ENCODE peak calls at places on chromosomes 6 and 20, in eight cellular contexts. Q is fibroblast of lung, W is colonic mucosa, I is mucosa of descending colon, S is breast epithelium, K is fibroblast of pulmonary artery, P is astrocyte, A is neural progenitor cell. G is an unnamed sample.

GRCh38 chr6:55176958-55177357 is 2.6 kb downstream of the HCRTR2 start:
- DNase-seq in Q (peak), W (no peak), I (no peak), S (no peak), K (peak), P (peak), A (peak), G (no peak)

GRCh38 chr6:11188161-11188915 is 44.1 kb downstream of the NEDD9 start:
- DNase-seq in Q (no peak), W (peak), I (peak), S (no peak), K (no peak), P (no peak), A (no peak), G (no peak)

GRCh38 chr20:5680227-5680626 is 70.0 kb upstream of the SHLD1 start:
- DNase-seq in Q (no peak), W (no peak), I (no peak), S (no peak), K (no peak), P (no peak), A (no peak), G (no peak)

GRCh38 chr6:52990342-52990741 is 4.7 kb downstream of the GSTA4 start:
- DNase-seq in Q (peak), W (peak), I (peak), S (no peak), K (no peak), P (peak), A (no peak), G (no peak)

GRCh38 chr20:4819901-4820300 is 98.2 kb downstream of the PRND start:
- DNase-seq in Q (no peak), W (no peak), I (no peak), S (no peak), K (no peak), P (no peak), A (no peak), G (no peak)

GRCh38 chr6:13741358-13741757 is 29.7 kb upstream of the RANBP9 start:
- DNase-seq in Q (no peak), W (no peak), I (no peak), S (no peak), K (no peak), P (no peak), A (no peak), G (no peak)

GRCh38 chr20:4713401-4713800 is 8.3 kb upstream of the PRND start:
- DNase-seq in Q (peak), W (no peak), I (no peak), S (no peak), K (no peak), P (peak), A (no peak), G (no peak)

GRCh38 chr20:15902493-15902892 is 670.8 kb downstream of the KIF16B start:
- DNase-seq in Q (no peak), W (no peak), I (no peak), S (no peak), K (no peak), P (no peak), A (peak), G (no peak)

GRCh38 chr20:8787090-8787489 is 281.8 kb upstream of the PLCB4 start:
- DNase-seq in Q (no peak), W (peak), I (peak), S (no peak), K (no peak), P (no peak), A (no peak), G (no peak)

GRCh38 chr6:71248306-71248705 is 40.3 kb upstream of the OGFRL1 start:
- DNase-seq in Q (peak), W (no peak), I (no peak), S (no peak), K (peak), P (peak), A (no peak), G (peak)

GRCh38 chr20:49418832-49419231 is 63.6 kb downstream of the KCNB1 start:
- DNase-seq in Q (no peak), W (no peak), I (no peak), S (no peak), K (no peak), P (no peak), A (no peak), G (no peak)

GRCh38 chr6:49549691-49550412 is 616 bp upstream of the C6orf141 start:
- DNase-seq in Q (no peak), W (no peak), I (no peak), S (no peak), K (no peak), P (no peak), A (peak), G (no peak)

GRCh38 chr6:154156135-154156948 is 117.3 kb downstream of the OPRM1 start:
- DNase-seq in Q (peak), W (peak), I (peak), S (peak), K (peak), P (peak), A (peak), G (peak)

GRCh38 chr6:7402746-7403145 is 13.1 kb downstream of the RIOK1 start:
- DNase-seq in Q (no peak), W (no peak), I (no peak), S (no peak), K (no peak), P (no peak), A (no peak), G (no peak)

GRCh38 chr6:145733770-145734169 is 1.6 kb downstream of the EPM2A start:
- DNase-seq in Q (peak), W (no peak), I (peak), S (no peak), K (no peak), P (no peak), A (peak), G (no peak)

GRCh38 chr6:111985202-111985731 is 68.6 kb upstream of the CCN6 start:
- DNase-seq in Q (peak), W (no peak), I (no peak), S (no peak), K (peak), P (peak), A (no peak), G (peak)

GRCh38 chr6:140857734-140858380 is 1274.9 kb upstream of the GJE1 start:
- DNase-seq in Q (peak), W (no peak), I (no peak), S (no peak), K (peak), P (peak), A (no peak), G (peak)

GRCh38 chr6:167995731-167996151 is 1.7 kb upstream of the KIF25 start:
- DNase-seq in Q (no peak), W (no peak), I (no peak), S (no peak), K (no peak), P (no peak), A (no peak), G (no peak)

GRCh38 chr6:26003102-26003694 is 40.6 kb downstream of the TRIM38 start:
- DNase-seq in Q (peak), W (peak), I (peak), S (no peak), K (peak), P (peak), A (peak), G (no peak)

GRCh38 chr6:76792394-76792793 is 670.9 kb downstream of the HTR1B start:
- DNase-seq in Q (no peak), W (no peak), I (no peak), S (no peak), K (peak), P (no peak), A (no peak), G (no peak)

GRCh38 chr6:142322504-142323198 is 20.8 kb downstream of the ADGRG6 start:
- DNase-seq in Q (no peak), W (no peak), I (no peak), S (no peak), K (no peak), P (no peak), A (no peak), G (no peak)

GRCh38 chr20:63553251-63553932 is 567 bp upstream of the FNDC11 start:
- DNase-seq in Q (peak), W (peak), I (peak), S (peak), K (peak), P (peak), A (peak), G (peak)

GRCh38 chr6:165889636-165890403 is 226.8 kb upstream of the PDE10A start:
- DNase-seq in Q (peak), W (no peak), I (peak), S (no peak), K (peak), P (peak), A (peak), G (no peak)

GRCh38 chr6:55664581-55665223 is 85.7 kb upstream of the HMGCLL1 start:
- DNase-seq in Q (no peak), W (no peak), I (no peak), S (no peak), K (no peak), P (no peak), A (no peak), G (no peak)

GRCh38 chr6:99512033-99512432 is 3.2 kb downstream of the USP45 start:
- DNase-seq in Q (peak), W (no peak), I (no peak), S (no peak), K (peak), P (peak), A (no peak), G (no peak)

GRCh38 chr6:48826884-48827701 is 636.0 kb downstream of the MMUT start:
- DNase-seq in Q (peak), W (peak), I (peak), S (no peak), K (peak), P (peak), A (no peak), G (peak)

GRCh38 chr6:121791396-121792315 is 356.2 kb downstream of the GJA1 start:
- DNase-seq in Q (no peak), W (no peak), I (no peak), S (no peak), K (peak), P (no peak), A (peak), G (peak)

GRCh38 chr6:156902782-156903181 is 125.6 kb downstream of the ARID1B start:
- DNase-seq in Q (no peak), W (no peak), I (no peak), S (no peak), K (no peak), P (no peak), A (no peak), G (no peak)

GRCh38 chr20:46060301-46060881 is 29.4 kb downstream of the NCOA5 start:
- DNase-seq in Q (no peak), W (no peak), I (no peak), S (no peak), K (peak), P (no peak), A (no peak), G (no peak)

GRCh38 chr20:46058656-46059281 is 29.8 kb downstream of the SLC12A5 start:
- DNase-seq in Q (no peak), W (no peak), I (no peak), S (no peak), K (no peak), P (no peak), A (peak), G (no peak)

GRCh38 chr20:46056970-46057855 is 28.2 kb downstream of the SLC12A5 start:
- DNase-seq in Q (peak), W (peak), I (peak), S (no peak), K (peak), P (peak), A (peak), G (no peak)

GRCh38 chr20:46056027-46056833 is 27.2 kb downstream of the SLC12A5 start:
- DNase-seq in Q (no peak), W (no peak), I (no peak), S (no peak), K (no peak), P (no peak), A (no peak), G (no peak)

GRCh38 chr20:46057856-46058655 is 29.0 kb downstream of the SLC12A5 start:
- DNase-seq in Q (peak), W (peak), I (peak), S (no peak), K (peak), P (peak), A (peak), G (no peak)
- TF ChIP-seq CTCF in Q (peak), W (no peak), I (no peak), S (no peak), K (peak), P (peak), A (peak), G (peak)

GRCh38 chr20:38017959-38018358 is 15.3 kb downstream of the TTI1 start:
- DNase-seq in Q (no peak), W (no peak), I (no peak), S (no peak), K (no peak), P (no peak), A (no peak), G (no peak)

GRCh38 chr20:38008233-38008944 is 24.9 kb downstream of the TTI1 start:
- DNase-seq in Q (no peak), W (no peak), I (no peak), S (no peak), K (no peak), P (no peak), A (no peak), G (no peak)

GRCh38 chr20:38012332-38012731 is 20.9 kb downstream of the TTI1 start:
- DNase-seq in Q (no peak), W (no peak), I (no peak), S (no peak), K (no peak), P (no peak), A (no peak), G (no peak)

GRCh38 chr20:38018385-38018784 is 14.9 kb downstream of the TTI1 start:
- DNase-seq in Q (no peak), W (no peak), I (no peak), S (no peak), K (no peak), P (no peak), A (no peak), G (no peak)

DNA sequence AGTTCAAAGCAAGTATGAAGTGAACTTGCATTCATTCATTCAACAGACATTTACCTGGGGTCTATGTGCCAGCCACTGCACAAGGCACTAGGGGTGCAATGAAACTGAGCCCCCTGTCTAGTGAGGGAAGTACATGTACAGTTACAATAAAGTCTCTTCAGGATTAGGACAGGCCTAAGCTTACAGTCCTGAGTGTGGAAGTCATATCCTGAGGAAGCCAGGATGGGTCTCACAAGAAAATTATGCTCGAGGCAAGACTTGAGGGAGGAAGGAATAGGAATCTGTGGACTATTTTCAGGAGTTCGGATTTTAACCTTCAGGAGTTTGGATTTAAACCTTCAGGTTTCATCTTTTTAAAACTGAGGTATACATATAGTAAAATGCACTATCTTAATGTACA is 19.4 kb downstream of the TTI1 start:
- DNase-seq in Q (no peak), W (no peak), I (no peak), S (no peak), K (no peak), P (no peak), A (no peak), G (no peak)
- H3K4me3 ChIP-seq in Q (no peak), W (no peak), I (no peak), S (no peak), K (no peak), P (no peak), A (no peak), G (no peak)

GRCh38 chr6:110181131-110182027 is 1.2 kb downstream of the CDC40 start:
- DNase-seq in Q (no peak), W (no peak), I (no peak), S (no peak), K (peak), P (no peak), A (no peak), G (no peak)

GRCh38 chr6:110183292-110183691 is 3.1 kb downstream of the CDC40 start:
- DNase-seq in Q (no peak), W (no peak), I (no peak), S (no peak), K (no peak), P (no peak), A (no peak), G (no peak)

GRCh38 chr6:110178626-110179405 is 654 bp downstream of the WASF1 start:
- DNase-seq in Q (peak), W (peak), I (peak), S (peak), K (peak), P (peak), A (peak), G (peak)

GRCh38 chr6:110180228-110181008 is at the start of gene CDC40:
- DNase-seq in Q (no peak), W (peak), I (peak), S (peak), K (no peak), P (no peak), A (peak), G (no peak)

DNA sequence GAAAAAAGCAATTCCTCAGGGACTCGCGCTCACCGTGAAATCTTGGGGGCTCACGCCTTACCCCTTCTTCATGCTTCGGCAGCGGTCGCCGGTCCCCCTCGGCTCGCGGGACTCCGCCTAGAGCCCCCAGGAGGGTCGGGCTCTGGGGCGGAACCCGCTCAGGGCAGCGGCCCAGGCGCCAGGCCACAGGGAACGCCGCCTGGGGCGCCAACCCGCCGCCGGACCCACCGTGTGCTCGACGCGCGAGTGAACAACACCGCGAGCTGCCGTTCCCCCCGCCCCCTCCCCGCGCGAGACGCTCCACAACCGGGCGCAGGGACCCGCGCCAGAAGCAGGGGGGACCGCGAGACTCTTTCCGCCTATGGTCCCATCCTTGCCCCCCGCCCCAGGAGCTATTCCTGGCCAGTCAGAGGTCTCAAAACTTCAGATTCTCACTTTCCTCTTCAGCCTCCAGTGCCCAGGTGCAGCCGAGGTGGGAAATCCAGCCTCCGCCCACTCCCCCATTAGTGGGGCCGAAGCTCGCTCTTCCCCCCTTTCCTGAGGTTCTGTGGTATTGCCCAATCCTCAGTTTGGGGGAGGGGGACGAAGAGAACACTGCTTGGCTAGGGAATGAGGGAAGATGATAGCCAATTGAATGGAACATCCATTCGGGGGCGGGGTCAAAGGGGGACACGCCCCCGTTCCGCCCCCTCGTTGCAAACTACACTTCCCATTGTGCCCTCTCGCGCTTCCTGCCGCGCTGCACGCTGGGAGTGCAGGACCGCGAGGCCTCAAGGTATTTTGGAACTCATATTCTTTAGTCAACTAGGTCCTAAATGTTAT is at the start of gene WASF1:
- DNase-seq in Q (peak), W (peak), I (peak), S (peak), K (peak), P (peak), A (peak), G (peak)
- TF ChIP-seq CTCF in Q (no peak), W (no peak), I (no peak), S (no peak), K (no peak), P (no peak), A (no peak), G (no peak)

GRCh38 chr6:4368649-4369048 is 233.3 kb upstream of the ECI2 start:
- DNase-seq in Q (no peak), W (no peak), I (no peak), S (no peak), K (no peak), P (no peak), A (no peak), G (no peak)
- H3K4me3 ChIP-seq in Q (no peak), W (no peak), I (no peak), S (no peak), K (no peak), P (no peak), A (no peak), G (no peak)

DNA sequence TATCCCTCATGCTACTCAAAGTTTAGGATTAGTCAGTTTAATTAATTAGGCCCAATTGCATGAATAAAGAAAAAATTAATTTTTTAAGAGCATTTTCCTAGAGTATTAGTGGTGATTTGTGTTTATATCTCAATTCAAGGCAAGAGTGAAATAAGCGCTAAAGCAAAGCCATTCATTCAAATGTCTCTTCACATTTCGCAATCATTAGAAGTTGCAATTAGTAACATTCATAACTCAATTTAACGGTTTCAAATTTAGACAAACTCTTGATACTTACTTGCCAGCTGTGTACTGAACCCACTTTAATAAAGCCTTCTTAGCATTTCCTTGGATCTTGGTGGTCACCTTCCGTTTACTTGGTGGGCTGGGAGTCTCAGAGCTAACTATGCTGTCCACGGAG is 127.2 kb downstream of the SYNE1 start:
- DNase-seq in Q (no peak), W (no peak), I (no peak), S (no peak), K (no peak), P (no peak), A (no peak), G (no peak)
- TF ChIP-seq CTCF in Q (no peak), W (no peak), I (no peak), S (no peak), K (no peak), P (no peak), A (no peak), G (no peak)

DNA sequence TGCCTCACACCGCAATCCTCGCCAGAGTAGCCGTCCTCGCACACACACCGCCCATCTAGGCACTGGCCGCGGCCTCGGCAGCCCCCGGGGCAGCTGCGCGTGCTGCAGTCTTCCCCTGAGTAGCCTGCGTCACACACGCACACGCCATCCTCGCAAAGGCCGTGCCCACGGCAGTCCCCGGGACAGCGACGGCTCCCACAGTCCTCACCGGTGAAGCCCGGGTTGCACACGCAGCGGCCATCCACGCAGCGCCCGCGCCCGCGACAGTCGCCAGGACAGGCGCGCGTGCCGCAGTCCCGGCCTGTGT is 13.1 kb downstream of the TNXB start:
- DNase-seq in Q (no peak), W (no peak), I (no peak), S (no peak), K (no peak), P (no peak), A (no peak), G (no peak)
- H3K4me3 ChIP-seq in Q (no peak), W (no peak), I (no peak), S (peak), K (no peak), P (no peak), A (no peak), G (no peak)